ENCODE peak calls at places on chromosome 18, in four cellular contexts. C, F, K and V are unnamed samples.

GRCh38 chr18:68033466-68033865 is 516.9 kb upstream of the DSEL start:
- DNase-seq in C (no peak), F (no peak), K (no peak), V (no peak)

GRCh38 chr18:37565985-37566478 is 434 bp upstream of the CELF4 start:
- DNase-seq in C (no peak), F (no peak), K (peak; percentile 95), V (peak; percentile 74)

GRCh38 chr18:834086-834720 is 22.2 kb upstream of the YES1 start:
- DNase-seq in C (no peak), F (no peak), K (no peak), V (no peak)

GRCh38 chr18:35334183-35334582 is 10.0 kb downstream of the ZNF24 start:
- DNase-seq in C (no peak), F (no peak), K (no peak), V (no peak)

GRCh38 chr18:65057439-65058083 is 693.3 kb upstream of the CDH7 start:
- DNase-seq in C (no peak), F (no peak), K (no peak), V (no peak)

GRCh38 chr18:68713131-68713530 is 1.8 kb downstream of the TMX3 start:
- DNase-seq in C (no peak), F (no peak), K (no peak), V (no peak)

GRCh38 chr18:55073116-55073515 is 113.9 kb upstream of the CCDC68 start:
- DNase-seq in C (no peak), F (no peak), K (no peak), V (no peak)

GRCh38 chr18:23910032-23910431 is 104.5 kb upstream of the TTC39C start:
- DNase-seq in C (no peak), F (no peak), K (no peak), V (no peak)

GRCh38 chr18:73462092-73462491 is 594.3 kb upstream of the NETO1 start:
- DNase-seq in C (no peak), F (no peak), K (no peak), V (no peak)

GRCh38 chr18:33201509-33201926 is 239.0 kb downstream of the CCDC178 start:
- DNase-seq in C (no peak), F (peak; percentile 34), K (peak; percentile 16), V (peak; percentile 34)

GRCh38 chr18:57137847-57138246 is 9.0 kb upstream of the BOD1L2 start:
- DNase-seq in C (no peak), F (no peak), K (no peak), V (no peak)

GRCh38 chr18:76885011-76885410 is 62.7 kb downstream of the ZNF236 start:
- DNase-seq in C (no peak), F (no peak), K (no peak), V (no peak)

GRCh38 chr18:6269933-6270332 is 144.8 kb downstream of the L3MBTL4 start:
- DNase-seq in C (no peak), F (no peak), K (no peak), V (no peak)